ENCODE peak calls at places on chromosomes 2 and 18, in seven cellular contexts. S, K, I, B, W, V and O are unnamed samples.

GRCh38 chr18:34707670-34708069 is 2.4 kb upstream of the DTNA start:
- DNase-seq in S (peak), K (peak), I (no peak), B (no peak), W (peak), V (peak), O (peak)

GRCh38 chr2:19772981-19773380 is 128.8 kb downstream of the TTC32 start:
- DNase-seq in S (no peak), K (no peak), I (no peak), B (no peak), W (no peak), V (no peak), O (no peak)

GRCh38 chr2:88199912-88200682 is 30.0 kb downstream of the THNSL2 start:
- DNase-seq in S (no peak), K (no peak), I (peak), B (no peak), W (peak), V (no peak), O (no peak)

GRCh38 chr18:9429662-9429993 is 45.7 kb upstream of the RALBP1 start:
- DNase-seq in S (no peak), K (no peak), I (no peak), B (no peak), W (no peak), V (peak), O (no peak)

GRCh38 chr2:29616569-29616968 is 304.8 kb downstream of the ALK start:
- DNase-seq in S (no peak), K (no peak), I (no peak), B (no peak), W (no peak), V (no peak), O (no peak)

GRCh38 chr2:7999683-8000476 is 682.0 kb upstream of the ID2 start:
- DNase-seq in S (no peak), K (peak), I (no peak), B (no peak), W (no peak), V (no peak), O (no peak)

GRCh38 chr2:158131919-158132566 is 30.4 kb downstream of the UPP2 start:
- DNase-seq in S (no peak), K (no peak), I (no peak), B (no peak), W (no peak), V (no peak), O (peak)

GRCh38 chr18:50306944-50307343 is 19.5 kb upstream of the CXXC1 start:
- DNase-seq in S (peak), K (no peak), I (no peak), B (no peak), W (no peak), V (peak), O (no peak)

GRCh38 chr2:113863166-113863565 is 26.7 kb upstream of the ACTR3 start:
- DNase-seq in S (no peak), K (no peak), I (no peak), B (peak), W (no peak), V (no peak), O (no peak)

GRCh38 chr2:105712166-105712915 is 32.4 kb upstream of the NCK2 start:
- DNase-seq in S (peak), K (no peak), I (no peak), B (no peak), W (no peak), V (peak), O (no peak)

GRCh38 chr2:237243487-237243886 is 157.8 kb downstream of the COPS8 start:
- DNase-seq in S (no peak), K (no peak), I (no peak), B (no peak), W (no peak), V (no peak), O (no peak)

GRCh38 chr2:174633621-174633927 is 36.0 kb upstream of the WIPF1 start:
- DNase-seq in S (no peak), K (no peak), I (no peak), B (peak), W (no peak), V (peak), O (no peak)

GRCh38 chr2:174634130-174635014 is 36.8 kb upstream of the WIPF1 start:
- DNase-seq in S (no peak), K (peak), I (no peak), B (peak), W (no peak), V (peak), O (no peak)

GRCh38 chr2:174631009-174631981 is 33.7 kb upstream of the WIPF1 start:
- DNase-seq in S (peak), K (no peak), I (no peak), B (no peak), W (no peak), V (peak), O (no peak)

GRCh38 chr2:174635015-174635593 is 37.5 kb upstream of the WIPF1 start:
- DNase-seq in S (no peak), K (no peak), I (no peak), B (no peak), W (no peak), V (no peak), O (no peak)

GRCh38 chr2:174632847-174633620 is 35.4 kb upstream of the WIPF1 start:
- DNase-seq in S (no peak), K (no peak), I (no peak), B (peak), W (no peak), V (peak), O (no peak)
- H3K4me3 ChIP-seq in S (no peak), K (peak), I (peak), B (peak), W (peak), V (no peak), O (peak)

DNA sequence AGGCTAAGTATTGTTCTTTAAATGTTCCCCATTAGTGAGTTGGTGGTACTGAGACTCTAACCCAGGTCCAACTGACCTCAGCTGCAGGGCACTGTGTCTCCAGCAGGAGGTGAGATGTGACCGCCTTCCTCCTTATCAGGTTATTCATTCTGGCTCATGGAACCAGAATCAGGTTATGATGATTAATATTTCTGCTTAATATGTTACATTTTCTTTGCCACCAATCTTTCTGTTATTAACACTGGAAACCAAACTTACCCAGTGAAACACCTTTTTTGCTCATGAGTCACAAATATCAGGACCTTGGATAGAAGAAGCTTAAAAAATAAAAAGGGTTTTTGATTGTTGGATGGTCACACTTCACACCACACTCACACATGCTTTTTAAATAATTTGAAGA is 85.4 kb downstream of the DPP4 start:
- DNase-seq in S (no peak), K (no peak), I (no peak), B (no peak), W (no peak), V (no peak), O (no peak)
- TF ChIP-seq CTCF in S (peak), K (peak), I (no peak), B (peak), W (no peak), V (peak), O (peak)

GRCh38 chr2:43100362-43100882 is 126.0 kb downstream of the ZFP36L2 start:
- DNase-seq in S (no peak), K (no peak), I (no peak), B (no peak), W (no peak), V (no peak), O (no peak)
- H3K4me3 ChIP-seq in S (no peak), K (peak), I (peak), B (no peak), W (peak), V (no peak), O (peak)

GRCh38 chr2:128749206-128749605 is 430.5 kb upstream of the HS6ST1 start:
- DNase-seq in S (no peak), K (no peak), I (no peak), B (no peak), W (no peak), V (no peak), O (no peak)
- TF ChIP-seq CTCF in S (no peak), K (no peak), I (no peak), B (no peak), W (no peak), V (no peak), O (no peak)

GRCh38 chr2:14632133-14632936 is at the start of gene LRATD1:
- DNase-seq in S (peak), K (peak), I (peak), B (no peak), W (peak), V (peak), O (no peak)

GRCh38 chr2:14633451-14634211 is 1.1 kb downstream of the LRATD1 start:
- DNase-seq in S (no peak), K (no peak), I (peak), B (no peak), W (no peak), V (no peak), O (no peak)

GRCh38 chr2:14634223-14634884 is 1.8 kb downstream of the LRATD1 start:
- DNase-seq in S (peak), K (peak), I (peak), B (no peak), W (peak), V (peak), O (no peak)

GRCh38 chr2:14633031-14633430 is 514 bp downstream of the LRATD1 start:
- DNase-seq in S (no peak), K (no peak), I (peak), B (no peak), W (no peak), V (no peak), O (no peak)

GRCh38 chr2:14631676-14632075 is 841 bp upstream of the LRATD1 start:
- DNase-seq in S (no peak), K (no peak), I (no peak), B (no peak), W (no peak), V (no peak), O (no peak)
- H3K4me3 ChIP-seq in S (no peak), K (peak), I (peak), B (no peak), W (peak), V (no peak), O (peak)

GRCh38 chr2:10303174-10303633 is 500 bp downstream of the HPCAL1 start:
- DNase-seq in S (peak), K (no peak), I (peak), B (no peak), W (no peak), V (no peak), O (no peak)

GRCh38 chr2:10304458-10305253 is 2.0 kb downstream of the HPCAL1 start:
- DNase-seq in S (no peak), K (no peak), I (no peak), B (no peak), W (no peak), V (no peak), O (no peak)

GRCh38 chr2:10302479-10303173 is at the start of gene HPCAL1:
- DNase-seq in S (peak), K (peak), I (peak), B (peak), W (peak), V (peak), O (no peak)

GRCh38 chr2:10305254-10305635 is 2.5 kb downstream of the HPCAL1 start:
- DNase-seq in S (peak), K (no peak), I (no peak), B (no peak), W (no peak), V (no peak), O (no peak)

DNA sequence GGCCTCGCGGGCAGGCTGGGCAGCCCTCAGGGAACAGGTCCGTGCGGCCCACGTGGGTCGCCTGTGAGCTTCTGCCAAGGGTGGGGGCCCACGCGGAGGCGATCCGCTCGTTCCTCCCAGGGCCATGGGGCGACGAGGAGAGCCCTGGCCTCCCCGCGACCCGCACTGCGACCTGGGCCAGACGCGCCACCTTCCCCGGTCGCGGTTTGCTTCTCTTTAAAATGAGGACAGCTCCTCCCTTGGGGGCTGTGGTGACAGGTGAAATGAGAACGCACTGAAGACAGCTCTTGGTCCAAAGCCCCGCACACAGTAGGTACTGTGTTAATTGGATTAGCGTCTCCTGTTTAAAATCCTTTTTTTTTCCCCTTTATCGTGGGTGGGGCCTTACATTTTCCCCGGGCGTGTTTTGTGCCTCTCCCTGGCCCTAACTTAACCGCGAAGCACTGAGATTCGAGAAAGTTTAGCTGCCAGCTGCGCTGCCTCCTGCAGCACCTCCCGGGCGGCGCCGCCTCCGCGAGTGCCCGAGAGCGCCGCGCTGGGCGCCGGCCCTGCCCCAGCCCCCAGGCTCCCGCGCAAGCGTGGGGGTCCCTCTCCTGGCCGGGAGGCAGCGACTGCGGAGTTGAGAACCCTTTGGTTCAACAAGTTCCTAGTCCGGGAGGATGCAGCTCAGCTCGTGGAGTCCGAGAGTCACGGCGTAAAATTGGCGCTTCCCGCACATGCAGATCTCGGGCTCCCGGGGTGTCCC is 1.1 kb downstream of the HPCAL1 start:
- DNase-seq in S (peak), K (peak), I (peak), B (peak), W (no peak), V (peak), O (no peak)
- TF ChIP-seq CTCF in S (peak), K (no peak), I (no peak), B (peak), W (no peak), V (no peak), O (peak)

DNA sequence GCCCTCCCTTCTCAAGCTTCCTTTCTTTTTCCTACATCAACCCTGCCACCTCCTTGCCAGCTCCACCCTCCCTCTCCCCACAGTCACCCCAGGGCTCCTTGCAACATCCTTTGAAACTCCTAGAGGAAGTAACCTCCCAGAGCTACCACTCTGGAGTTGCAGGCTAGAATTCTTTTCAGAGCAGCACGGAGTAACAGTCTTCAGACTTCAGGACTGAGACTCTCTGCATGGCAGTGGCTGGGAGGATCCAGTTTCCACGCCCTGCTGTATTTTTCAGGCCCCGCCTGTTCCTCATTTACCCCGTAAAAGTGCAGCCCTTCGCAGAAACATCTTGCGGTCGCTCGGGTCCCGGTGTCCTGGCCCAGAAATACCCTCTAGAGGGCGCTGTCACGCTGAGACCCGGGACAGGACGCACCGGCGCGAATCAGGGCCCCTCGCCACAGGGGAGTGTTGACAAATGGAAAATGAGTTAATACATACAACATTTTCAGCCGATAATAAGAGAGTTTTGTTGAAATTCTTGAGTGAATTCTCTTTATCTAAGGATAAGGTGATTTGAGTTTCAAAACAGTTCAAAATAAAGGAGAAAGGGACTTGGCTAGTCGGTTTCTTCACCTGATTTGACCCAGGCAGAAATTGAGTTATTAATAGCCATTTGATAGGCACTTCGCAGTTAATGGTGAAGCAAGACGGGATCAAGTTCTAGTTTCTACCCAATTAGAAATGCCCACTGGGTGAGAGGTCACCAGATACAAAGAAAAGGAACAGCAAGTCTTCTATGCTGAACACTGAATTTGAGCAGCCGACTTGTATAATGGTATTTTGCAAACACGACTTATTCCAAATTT is 18.5 kb upstream of the NTSR2 start:
- DNase-seq in S (peak), K (peak), I (peak), B (peak), W (peak), V (peak), O (no peak)
- H3K4me3 ChIP-seq in S (peak), K (no peak), I (peak), B (no peak), W (peak), V (peak), O (peak)

GRCh38 chr18:36756262-36756661 is 72.5 kb downstream of the TPGS2 start:
- DNase-seq in S (no peak), K (no peak), I (no peak), B (no peak), W (no peak), V (peak), O (no peak)

GRCh38 chr18:36758623-36759022 is 70.2 kb downstream of the TPGS2 start:
- DNase-seq in S (no peak), K (no peak), I (no peak), B (no peak), W (no peak), V (no peak), O (no peak)

GRCh38 chr18:36758001-36758400 is 70.8 kb downstream of the TPGS2 start:
- DNase-seq in S (no peak), K (no peak), I (no peak), B (no peak), W (no peak), V (peak), O (no peak)

GRCh38 chr18:36757081-36757480 is 71.7 kb downstream of the TPGS2 start:
- DNase-seq in S (peak), K (no peak), I (no peak), B (peak), W (no peak), V (peak), O (peak)

GRCh38 chr18:36752929-36753865 is 75.6 kb downstream of the TPGS2 start:
- DNase-seq in S (no peak), K (no peak), I (no peak), B (no peak), W (no peak), V (peak), O (no peak)
- TF ChIP-seq CTCF in S (no peak), K (no peak), I (no peak), B (no peak), W (no peak), V (no peak), O (no peak)